ENCODE peak calls at places on chromosomes 5 and 9, in seven cellular contexts. P, Y, B, N, R, Z and W are unnamed samples.

GRCh38 chr9:88387035-88387732 is 1.1 kb upstream of the SPIN1 start:
- DNase-seq in P (no peak), N (peak), Y (no peak), R (peak), B (peak), Z (no peak), W (peak)

GRCh38 chr5:152689275-152689711 is 284.2 kb upstream of the NMUR2 start:
- DNase-seq in R (no peak), B (peak), N (no peak), Z (no peak), P (no peak), Y (peak), W (no peak)

GRCh38 chr9:131651599-131651998 is 88.3 kb downstream of the RAPGEF1 start:
- DNase-seq in Y (no peak), Z (no peak), B (no peak), R (no peak), P (no peak), N (no peak), W (no peak)

GRCh38 chr5:38846379-38846967 is 661 bp downstream of the OSMR start:
- DNase-seq in Z (peak), N (no peak), B (no peak), R (no peak), Y (peak), P (no peak), W (no peak)

GRCh38 chr5:156188026-156188425 is 138.9 kb upstream of the SGCD start:
- DNase-seq in Z (no peak), R (no peak), B (no peak), P (no peak), N (no peak), Y (no peak), W (no peak)

GRCh38 chr9:37105169-37105750 is 15.1 kb upstream of the ZCCHC7 start:
- DNase-seq in N (no peak), P (no peak), R (no peak), Y (no peak), B (no peak), Z (no peak), W (no peak)

GRCh38 chr5:67476531-67476930 is 279.9 kb upstream of the CD180 start:
- DNase-seq in R (no peak), B (no peak), P (peak), N (no peak), Y (no peak), Z (no peak), W (no peak)

GRCh38 chr5:148416921-148417320 is 33.2 kb downstream of the FBXO38 start:
- DNase-seq in B (no peak), N (peak), P (no peak), Y (no peak), Z (no peak), R (no peak), W (no peak)

GRCh38 chr9:7977586-7977985 is 178.0 kb upstream of the DMAC1 start:
- DNase-seq in R (no peak), Y (no peak), Z (no peak), P (no peak), N (no peak), B (no peak), W (no peak)

GRCh38 chr9:134592018-134592818 is 49.4 kb upstream of the COL5A1 start:
- DNase-seq in N (peak), P (no peak), B (no peak), R (no peak), Z (no peak), Y (no peak), W (no peak)

GRCh38 chr9:7209990-7210389 is 452.2 kb downstream of the KDM4C start:
- DNase-seq in Y (no peak), B (no peak), R (no peak), Z (no peak), P (no peak), N (no peak), W (no peak)

GRCh38 chr9:27430754-27431540 is 93.1 kb upstream of the IFNK start:
- DNase-seq in P (no peak), Z (no peak), Y (no peak), N (no peak), B (peak), R (no peak), W (no peak)

GRCh38 chr5:21424907-21425306 is 1428.2 kb downstream of the CDH12 start:
- DNase-seq in B (no peak), R (no peak), N (no peak), Y (no peak), Z (no peak), P (no peak), W (no peak)

GRCh38 chr9:69207503-69207902 is 33.4 kb downstream of the TJP2 start:
- DNase-seq in P (no peak), Y (peak), N (no peak), Z (no peak), B (no peak), R (no peak), W (no peak)

GRCh38 chr9:131281119-131281965 is 5.0 kb upstream of the FAM78A start:
- DNase-seq in Y (no peak), Z (no peak), N (no peak), P (no peak), B (no peak), R (no peak), W (no peak)

GRCh38 chr5:111389390-111390082 is 122.8 kb downstream of the STARD4 start:
- DNase-seq in R (no peak), Z (no peak), B (no peak), Y (no peak), N (no peak), P (peak), W (no peak)